ENCODE peak calls at places on chromosomes 7 and 10, in seven cellular contexts. N, Q, Z, Y, V, F and O are unnamed samples. For H3K4me1, the result is how much of the 10 kb centered on the place peaks cover.

GRCh38 chr7:144019457-144019856 is 19.3 kb downstream of the OR6B1 start:
- DNase-seq in N (no peak), Q (peak), Z (no peak), Y (peak), V (peak), F (no peak), O (no peak)

GRCh38 chr10:111445709-111446108 is 368.9 kb downstream of the ADRA2A start:
- DNase-seq in N (no peak), Q (no peak), Z (no peak), Y (no peak), V (no peak), F (no peak), O (no peak)

GRCh38 chr10:92747600-92747999 is 57.8 kb downstream of the HHEX start:
- DNase-seq in N (no peak), Q (no peak), Z (no peak), Y (no peak), V (no peak), F (no peak), O (peak)

GRCh38 chr7:130829415-130829814 is 95.4 kb upstream of the KLF14 start:
- DNase-seq in N (no peak), Q (no peak), Z (no peak), Y (no peak), V (no peak), F (no peak), O (no peak)

GRCh38 chr10:102814456-102814871 is 22.7 kb downstream of the CYP17A1 start:
- DNase-seq in N (no peak), Q (no peak), Z (peak), Y (peak), V (no peak), F (no peak), O (no peak)

GRCh38 chr10:7826971-7827370 is 8.7 kb downstream of the TAF3 start:
- DNase-seq in N (no peak), Q (peak), Z (no peak), Y (no peak), V (no peak), F (no peak), O (no peak)

GRCh38 chr7:32048970-32049369 is 21.2 kb downstream of the PDE1C start:
- DNase-seq in N (no peak), Q (no peak), Z (no peak), Y (no peak), V (no peak), F (no peak), O (no peak)

GRCh38 chr7:77855371-77856083 is 57.0 kb downstream of the PHTF2 start:
- DNase-seq in N (no peak), Q (no peak), Z (peak), Y (no peak), V (no peak), F (no peak), O (no peak)

GRCh38 chr7:151399305-151399601 is 10.6 kb downstream of the WDR86 start:
- DNase-seq in N (no peak), Q (no peak), Z (no peak), Y (no peak), V (no peak), F (peak), O (no peak)

GRCh38 chr7:22564511-22565045 is 64.6 kb upstream of the STEAP1B start:
- DNase-seq in N (no peak), Q (no peak), Z (no peak), Y (peak), V (no peak), F (no peak), O (no peak)

GRCh38 chr7:107815254-107815882 is 12.3 kb upstream of the SLC26A3 start:
- DNase-seq in N (no peak), Q (no peak), Z (no peak), Y (no peak), V (no peak), F (no peak), O (no peak)

GRCh38 chr10:71262817-71263216 is 50.4 kb downstream of the UNC5B start:
- DNase-seq in N (no peak), Q (no peak), Z (no peak), Y (no peak), V (no peak), F (no peak), O (peak)
- H3K4me1 ChIP-seq in N (under half), Q (under half), Z (under half), Y (under half), V (under half), F (half or more), O (under half)

GRCh38 chr10:78194539-78195402 is 161.1 kb downstream of the RPS24 start:
- DNase-seq in N (no peak), Q (no peak), Z (no peak), Y (no peak), V (no peak), F (peak), O (no peak)
- TF ChIP-seq EP300 in N (no peak), Q (no peak), Z (no peak), Y (no peak), V (no peak), F (peak), O (no peak)

DNA sequence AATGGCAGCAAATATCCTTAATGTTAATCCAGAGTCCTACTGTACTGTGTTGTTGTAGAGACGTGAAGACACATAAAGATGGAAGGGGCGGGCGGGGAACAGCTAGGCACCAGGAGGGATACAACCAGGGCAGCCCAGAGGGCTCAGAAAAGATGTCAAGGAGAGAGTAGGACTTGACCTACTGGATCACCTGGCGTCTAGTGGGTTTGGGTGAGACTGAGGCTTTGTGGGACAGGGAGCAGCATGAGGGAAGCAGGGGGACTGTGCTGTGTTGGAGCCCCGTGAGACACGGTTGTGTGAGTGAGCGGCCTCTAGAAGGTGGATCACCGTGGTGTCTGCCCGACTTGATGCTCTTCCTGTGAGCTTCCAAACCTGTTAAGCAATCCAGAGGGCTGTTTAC is 68.0 kb downstream of the PTPRE start:
- DNase-seq in N (no peak), Q (no peak), Z (no peak), Y (no peak), V (no peak), F (no peak), O (no peak)
- H3K4me1 ChIP-seq in N (under half), Q (under half), Z (under half), Y (half or more), V (under half), F (under half), O (under half)

DNA sequence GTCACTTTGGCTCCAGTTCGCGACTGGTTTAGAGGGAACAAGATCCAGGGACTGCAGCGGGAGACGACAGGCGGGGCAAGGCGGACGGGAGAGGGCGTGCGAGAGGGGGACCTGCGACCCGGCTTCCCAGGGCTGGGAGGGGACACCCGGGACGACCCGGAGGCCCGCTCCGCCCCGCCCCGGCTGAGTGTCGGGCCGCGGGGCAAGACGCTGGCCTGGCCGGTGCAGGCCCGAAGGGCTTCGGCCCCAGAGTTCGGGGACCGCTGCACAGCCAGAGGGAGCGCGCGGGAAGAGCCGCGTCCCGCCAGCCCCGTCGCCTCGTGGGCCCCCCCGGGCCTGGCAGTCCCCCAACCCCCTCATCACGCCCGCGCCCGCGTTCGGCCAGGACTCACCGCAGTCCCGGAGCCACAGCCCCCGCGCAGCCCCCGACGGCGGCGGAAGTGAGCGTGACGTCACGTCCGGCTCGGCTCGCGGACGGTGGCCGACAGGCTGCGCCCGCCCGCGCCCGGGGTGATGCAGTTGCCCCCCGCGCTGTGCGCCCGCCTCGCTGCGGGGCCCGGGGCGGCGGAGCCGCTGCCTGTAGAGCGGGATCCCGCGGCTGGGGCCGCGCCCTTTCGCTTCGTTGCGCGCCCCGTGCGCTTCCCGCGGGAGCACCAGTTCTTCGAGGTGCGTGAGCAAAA is at the start of the genes TUBGCP2 and ZNF511:
- DNase-seq in N (peak), Q (peak), Z (peak), Y (peak), V (no peak), F (peak), O (peak)
- TF ChIP-seq EP300 in N (no peak), Q (no peak), Z (no peak), Y (peak), V (no peak), F (no peak), O (no peak)

GRCh38 chr10:69329721-69330178 is 51.5 kb downstream of the HK1 start:
- DNase-seq in N (no peak), Q (no peak), Z (no peak), Y (no peak), V (peak), F (no peak), O (no peak)

GRCh38 chr10:69327463-69328345 is 49.4 kb downstream of the HK1 start:
- DNase-seq in N (peak), Q (no peak), Z (peak), Y (no peak), V (no peak), F (no peak), O (peak)

GRCh38 chr10:69331161-69331560 is 52.9 kb downstream of the HK1 start:
- DNase-seq in N (no peak), Q (no peak), Z (no peak), Y (no peak), V (no peak), F (no peak), O (no peak)

GRCh38 chr10:69326692-69327091 is 48.4 kb downstream of the HK1 start:
- DNase-seq in N (no peak), Q (no peak), Z (no peak), Y (no peak), V (no peak), F (no peak), O (no peak)

GRCh38 chr10:69328346-69328687 is 50.0 kb downstream of the HK1 start:
- DNase-seq in N (no peak), Q (no peak), Z (no peak), Y (no peak), V (no peak), F (no peak), O (no peak)
- H3K4me1 ChIP-seq in N (under half), Q (under half), Z (half or more), Y (under half), V (under half), F (under half), O (under half)

GRCh38 chr10:31947144-31947926 is 18.7 kb upstream of the ARHGAP12 start:
- DNase-seq in N (no peak), Q (peak), Z (no peak), Y (peak), V (no peak), F (peak), O (no peak)
- TF ChIP-seq EP300 in N (no peak), Q (no peak), Z (no peak), Y (peak), V (no peak), F (no peak), O (no peak)

DNA sequence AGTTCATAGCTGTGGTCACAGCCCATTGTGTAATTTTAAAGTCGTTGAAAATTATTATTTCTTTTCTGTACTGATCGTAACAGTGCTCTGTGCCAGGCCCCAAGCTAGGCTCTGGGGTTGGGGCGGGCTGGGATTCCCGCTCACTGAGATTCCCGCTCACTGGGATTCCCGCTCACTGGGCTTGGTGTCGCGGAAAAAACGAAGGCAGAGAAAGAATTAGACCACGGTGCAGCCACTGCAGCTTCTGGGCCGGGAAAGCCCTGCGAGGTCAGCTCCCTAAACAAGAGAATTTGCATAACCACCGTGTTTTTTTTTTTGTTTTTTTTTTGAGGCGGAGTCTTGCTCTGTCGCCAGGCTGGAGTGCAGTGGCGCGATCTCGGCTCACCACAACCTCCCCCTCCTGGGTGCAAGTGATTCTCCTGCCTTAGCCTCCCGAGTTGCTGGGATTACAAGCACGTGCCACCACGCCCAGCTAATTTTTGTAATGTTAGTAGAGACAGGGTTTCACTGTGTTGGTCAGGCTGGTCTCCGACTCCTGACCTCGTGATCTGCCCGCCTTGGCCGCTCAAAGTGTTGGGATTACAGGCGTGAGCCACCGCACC is 31.2 kb downstream of the FOXK1 start:
- DNase-seq in N (no peak), Q (no peak), Z (no peak), Y (peak), V (no peak), F (no peak), O (peak)
- H3K4me1 ChIP-seq in N (under half), Q (under half), Z (under half), Y (half or more), V (under half), F (under half), O (under half)

DNA sequence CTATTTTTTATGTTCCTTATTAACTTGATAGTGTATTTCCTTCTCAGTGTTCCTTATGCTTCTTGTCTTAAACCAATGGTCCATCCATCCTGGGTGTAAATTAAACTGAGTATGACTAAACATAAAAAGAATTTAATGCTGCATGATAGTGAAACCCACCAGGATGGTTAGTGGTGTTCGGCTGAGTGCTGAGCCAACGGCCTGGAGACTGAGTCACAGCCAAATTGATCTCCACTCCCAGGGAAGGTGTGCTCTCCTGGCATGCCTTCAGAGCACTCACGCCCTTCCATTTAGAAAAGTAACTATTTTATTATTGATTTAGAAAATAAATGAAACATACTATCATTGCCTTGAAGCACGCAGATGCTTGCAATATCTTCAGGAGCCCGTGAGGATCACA is 39.9 kb upstream of the LOXL4 start:
- DNase-seq in N (no peak), Q (no peak), Z (no peak), Y (no peak), V (no peak), F (no peak), O (no peak)
- TF ChIP-seq EP300 in N (no peak), Q (no peak), Z (no peak), Y (no peak), V (no peak), F (no peak), O (no peak)

DNA sequence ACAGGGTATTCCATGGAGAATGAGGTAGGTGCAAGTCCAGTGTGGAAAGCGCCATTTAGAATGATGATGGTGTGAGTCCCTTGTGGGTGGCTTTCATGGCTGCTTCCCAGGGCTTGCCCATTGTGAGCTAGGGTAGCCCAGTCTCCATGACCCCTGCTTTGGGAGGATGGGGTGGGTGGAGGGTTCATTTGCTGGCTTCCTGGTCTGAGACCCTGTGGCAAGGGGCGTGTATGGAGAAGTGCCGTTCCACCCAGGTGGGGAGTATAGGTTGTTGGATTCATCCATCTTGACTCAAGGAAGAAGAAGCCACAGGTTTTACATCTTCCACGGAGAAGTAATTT is 27.7 kb downstream of the CCM2 start:
- DNase-seq in N (no peak), Q (no peak), Z (no peak), Y (no peak), V (no peak), F (no peak), O (no peak)
- H3K4me1 ChIP-seq in N (under half), Q (under half), Z (under half), Y (under half), V (under half), F (under half), O (under half)

GRCh38 chr7:41114691-41115090 is 588.2 kb downstream of the INHBA start:
- DNase-seq in N (no peak), Q (no peak), Z (no peak), Y (no peak), V (no peak), F (no peak), O (no peak)
- TF ChIP-seq EP300 in N (no peak), Q (no peak), Z (no peak), Y (no peak), V (no peak), F (no peak), O (no peak)